ENCODE peak calls at places on chromosomes 3 and 15, in ten cellular contexts. H is heart right ventricle, P is spleen, Z is AG10803, Y is AG09309, E is GM12865, B is mammary epithelial cell, D is foreskin fibroblast, R is cardiac muscle cell, F is fibroblast of lung. I is an unnamed sample.

GRCh38 chr3:18843188-18843587 is 305.1 kb upstream of the KCNH8 start:
- DNase-seq in R (no peak), H (no peak), D (no peak), E (no peak), Y (no peak), Z (no peak), P (no peak), F (no peak), B (no peak), I (no peak)

GRCh38 chr3:193795062-193795690 is 202.2 kb downstream of the OPA1 start:
- DNase-seq in B (no peak), P (no peak), F (no peak), Z (peak; percentile 15), H (no peak), R (no peak), D (peak; percentile 23), E (no peak), Y (no peak), I (no peak)

GRCh38 chr3:130258532-130258952 is 86.9 kb upstream of the COL6A5 start:
- DNase-seq in R (peak; percentile 78), Z (peak; percentile 26), Y (peak; percentile 5), F (peak; percentile 56), B (peak; percentile 46), E (no peak), H (peak; percentile 34), D (peak; percentile 79), P (no peak), I (no peak)

GRCh38 chr3:14885307-14885706 is 62.1 kb upstream of the NR2C2 start:
- DNase-seq in E (no peak), R (no peak), Y (no peak), F (no peak), B (no peak), D (no peak), H (no peak), P (peak; percentile 48), Z (no peak), I (no peak)

GRCh38 chr15:48389701-48390143 is 58.5 kb downstream of the DUT start:
- DNase-seq in D (peak; percentile 70), H (no peak), Z (peak; percentile 86), Y (no peak), B (no peak), F (peak; percentile 71), P (no peak), R (peak; percentile 60), E (no peak), I (no peak)

GRCh38 chr3:48661501-48662139 is 1.1 kb downstream of the CELSR3 start:
- DNase-seq in P (peak; percentile 91), Y (no peak), D (peak; percentile 74), H (peak; percentile 46), E (peak; percentile 70), B (peak; percentile 40), Z (peak; percentile 25), R (peak; percentile 67), F (peak; percentile 49), I (peak; percentile 58)

GRCh38 chr3:117200962-117201361 is 491.4 kb downstream of the TUSC7 start:
- DNase-seq in Y (no peak), E (no peak), D (no peak), H (no peak), R (no peak), B (no peak), Z (no peak), F (no peak), P (no peak), I (no peak)

GRCh38 chr3:133445111-133445510 is 45.3 kb downstream of the BFSP2 start:
- DNase-seq in E (peak; percentile 68), Z (no peak), Y (no peak), H (no peak), B (no peak), R (no peak), D (no peak), P (no peak), F (no peak), I (no peak)

GRCh38 chr3:46110701-46111493 is 83.6 kb upstream of the XCR1 start:
- DNase-seq in R (peak; percentile 82), Z (peak; percentile 75), Y (peak; percentile 33), E (peak; percentile 62), P (no peak), H (no peak), B (peak; percentile 86), D (peak; percentile 85), F (peak; percentile 97), I (no peak)

GRCh38 chr3:42654331-42655201 is 1.1 kb downstream of the ZBTB47 start:
- DNase-seq in B (no peak), F (peak; percentile 58), Y (no peak), Z (peak; percentile 59), D (peak; percentile 82), H (peak; percentile 56), P (peak; percentile 85), E (no peak), R (peak; percentile 63), I (peak; percentile 46)

GRCh38 chr15:69758810-69759410 is 306.3 kb downstream of the RPLP1 start:
- DNase-seq in P (peak; percentile 93), Y (no peak), D (no peak), F (peak; percentile 20), Z (peak; percentile 43), R (peak; percentile 84), B (peak; percentile 34), E (peak; percentile 89), H (peak; percentile 23), I (no peak)

GRCh38 chr3:75180945-75181298 is 483.2 kb upstream of the FRG2C start:
- DNase-seq in H (no peak), E (no peak), R (no peak), Z (no peak), B (no peak), Y (no peak), F (no peak), D (no peak), P (no peak), I (no peak)

GRCh38 chr3:111881480-111881879 is 22.4 kb downstream of the PHLDB2 start:
- DNase-seq in Z (peak; percentile 42), F (no peak), B (no peak), E (no peak), P (no peak), H (no peak), R (no peak), Y (no peak), D (no peak), I (no peak)

GRCh38 chr3:109316162-109316730 is at the start of gene DPPA2:
- DNase-seq in H (no peak), B (no peak), Z (no peak), F (no peak), R (no peak), E (no peak), P (no peak), D (no peak), Y (no peak), I (no peak)

GRCh38 chr3:23488618-23489017 is 285.5 kb downstream of the UBE2E2 start:
- DNase-seq in F (no peak), R (no peak), Z (no peak), E (no peak), Y (no peak), D (no peak), H (no peak), B (no peak), P (no peak), I (no peak)

GRCh38 chr3:117520582-117520981 is 811.0 kb downstream of the TUSC7 start:
- DNase-seq in R (no peak), P (no peak), D (no peak), F (no peak), E (no peak), B (no peak), Y (no peak), Z (no peak), H (no peak), I (no peak)

GRCh38 chr3:71208273-71209095 is 375.0 kb downstream of the FOXP1 start:
- DNase-seq in D (no peak), Y (no peak), H (no peak), Z (no peak), P (no peak), E (no peak), R (peak; percentile 39), B (no peak), F (peak; percentile 46), I (no peak)

GRCh38 chr3:27681249-27681748 is 40.8 kb downstream of the EOMES start:
- DNase-seq in P (no peak), Z (peak; percentile 89), R (peak; percentile 89), H (peak; percentile 38), B (peak; percentile 72), D (peak; percentile 90), F (peak; percentile 89), E (peak; percentile 70), Y (peak; percentile 82), I (peak; percentile 79)
- H3K4me3 ChIP-seq in P (no peak overlapping the region), Z (no peak overlapping the region), R (no peak overlapping the region), H (peak overlapping the region; percentile 26), B (peak overlapping the region; percentile 24), D (no peak overlapping the region), F (no peak overlapping the region), E (no peak overlapping the region), Y (no peak overlapping the region), I (peak overlapping the region; percentile 26)

DNA sequence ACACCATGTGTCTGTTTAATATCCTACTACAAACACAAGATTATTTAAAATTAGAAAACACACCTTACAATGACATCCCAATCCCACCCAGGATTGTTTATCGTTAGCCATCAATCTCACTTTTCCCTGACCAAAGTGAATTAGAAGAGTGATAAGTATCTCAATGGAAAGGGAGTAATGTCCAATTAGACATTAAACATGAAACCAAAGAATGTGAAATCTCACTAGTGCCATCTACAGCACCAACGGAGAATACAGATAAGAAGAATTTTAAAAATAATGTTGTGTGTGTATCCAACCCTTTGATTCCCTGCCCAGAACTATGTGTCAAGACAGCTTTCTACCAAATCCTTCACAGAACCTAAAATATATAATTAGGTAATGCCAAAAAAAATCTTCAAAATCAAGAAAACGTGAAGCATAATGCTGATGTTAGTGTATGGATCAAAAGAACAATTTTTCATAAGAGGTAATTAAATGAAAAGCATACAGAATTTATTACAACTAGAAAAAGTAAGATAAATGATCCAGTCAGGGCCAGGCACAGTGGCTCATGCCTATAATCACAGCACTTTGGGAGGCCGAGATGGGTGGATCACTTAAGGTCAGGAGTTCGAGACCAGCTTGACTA is 64.2 kb downstream of the SCAPER start:
- DNase-seq in R (peak; percentile 68), H (no peak), P (no peak), Z (peak; percentile 56), D (peak; percentile 70), F (peak; percentile 67), Y (peak; percentile 16), B (peak; percentile 21), E (peak; percentile 45), I (peak; percentile 57)
- TF ChIP-seq CTCF in R (peak; percentile 60), H (no peak), P (peak; percentile 18), Z (peak; percentile 75), D (peak; percentile 47), F (peak; percentile 47), Y (peak; percentile 55), B (peak; percentile 49), E (peak; percentile 42), I (peak; percentile 71)

GRCh38 chr3:81592101-81592500 is 169.3 kb downstream of the GBE1 start:
- DNase-seq in Y (no peak), E (no peak), H (peak; percentile 7), P (no peak), B (peak; percentile 0), D (peak; percentile 17), R (peak; percentile 14), F (peak; percentile 52), Z (peak; percentile 8), I (no peak)
- H3K4me3 ChIP-seq in Y (no peak overlapping the region), E (no peak overlapping the region), H (no peak overlapping the region), P (no peak overlapping the region), B (no peak overlapping the region), D (no peak overlapping the region), R (no peak overlapping the region), F (no peak overlapping the region), Z (no peak overlapping the region), I (no peak overlapping the region)

DNA sequence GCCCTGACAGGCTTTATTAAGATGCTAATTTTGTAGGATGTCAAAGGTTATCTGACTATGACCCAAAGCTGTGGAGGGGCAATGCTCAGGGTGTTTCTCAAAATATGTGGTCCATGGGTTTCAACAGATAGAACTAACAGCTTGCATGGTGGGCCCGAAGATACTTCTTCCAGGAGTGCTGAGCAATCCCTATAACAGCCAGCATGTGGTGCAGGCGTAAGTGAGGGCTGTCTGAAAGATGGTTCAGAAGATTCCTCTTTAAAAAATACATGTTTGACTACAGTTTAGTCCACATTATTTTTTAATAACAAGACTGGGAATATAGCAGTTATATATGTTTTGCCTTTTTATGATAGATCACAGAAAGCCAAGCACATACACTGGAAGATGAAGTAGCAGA is 7.6 kb downstream of the SCG3 start:
- DNase-seq in Z (peak; percentile 3), B (no peak), P (no peak), E (peak; percentile 9), H (no peak), Y (no peak), D (no peak), R (no peak), F (no peak), I (no peak)
- TF ChIP-seq CTCF in Z (peak; percentile 53), B (no peak), P (no peak), E (peak; percentile 14), H (no peak), Y (peak; percentile 33), D (peak; percentile 16), R (peak; percentile 35), F (no peak), I (no peak)